ENCODE peak calls at places on chromosome 6, in four cellular contexts. N is HepG2, X is IMR-90, L is fibroblast of lung. C is an unnamed sample.

GRCh38 chr6:34246563-34247391 is 2.0 kb downstream of the SMIM29 start:
- DNase-seq in N (peak), X (peak), L (no peak), C (no peak)

GRCh38 chr6:119349341-119350201 is at the start of gene MAN1A1:
- DNase-seq in X (peak), N (peak), L (peak), C (peak)

GRCh38 chr6:4125933-4126864 is 9.2 kb downstream of the ECI2 start:
- DNase-seq in N (peak), X (peak), L (peak), C (peak)

GRCh38 chr6:2029130-2029794 is 216.1 kb downstream of the GMDS start:
- DNase-seq in N (no peak), L (no peak), X (no peak), C (no peak)

GRCh38 chr6:154276810-154277577 is 79.6 kb downstream of the IPCEF1 start:
- DNase-seq in N (peak), L (peak), X (peak), C (peak)

GRCh38 chr6:27126815-27127537 is 120.5 kb upstream of the PRSS16 start:
- DNase-seq in X (peak), N (peak), L (peak), C (peak)

GRCh38 chr6:134420638-134421181 is 102.8 kb upstream of the SGK1 start:
- DNase-seq in X (peak), N (no peak), L (peak), C (peak)

GRCh38 chr6:144559865-144560603 is 274.9 kb downstream of the UTRN start:
- DNase-seq in L (peak), N (peak), X (peak), C (peak)

GRCh38 chr6:56699066-56699654 is 56.5 kb upstream of the DST start:
- DNase-seq in X (peak), L (no peak), N (peak), C (no peak)

GRCh38 chr6:143884161-143884560 is 19.9 kb downstream of the ZC2HC1B start:
- DNase-seq in L (no peak), N (no peak), X (peak), C (no peak)

GRCh38 chr6:160347259-160348208 is 644 bp upstream of the SLC22A3 start:
- DNase-seq in X (no peak), L (no peak), N (no peak), C (no peak)

GRCh38 chr6:154352898-154353585 is 3.6 kb downstream of the IPCEF1 start:
- DNase-seq in X (no peak), N (no peak), L (no peak), C (no peak)

GRCh38 chr6:46651766-46652165 is 852 bp downstream of the CYP39A1 start:
- DNase-seq in L (no peak), X (no peak), N (no peak), C (no peak)

GRCh38 chr6:130935978-130936377 is 108.8 kb downstream of the SMLR1 start:
- DNase-seq in L (peak), N (no peak), X (no peak), C (no peak)

GRCh38 chr6:119891638-119892037 is 542.1 kb upstream of the MAN1A1 start:
- DNase-seq in N (no peak), L (no peak), X (no peak), C (no peak)

GRCh38 chr6:155228549-155229166 is 35.2 kb upstream of the CLDN20 start:
- DNase-seq in N (no peak), X (peak), L (peak), C (peak)

GRCh38 chr6:170134077-170135040 is 156.5 kb downstream of the DLL1 start:
- DNase-seq in N (no peak), L (no peak), X (no peak), C (no peak)

GRCh38 chr6:92790381-92790780 is 629.0 kb downstream of the EPHA7 start:
- DNase-seq in L (no peak), N (no peak), X (no peak), C (no peak)

GRCh38 chr6:28105286-28105685 is 19.1 kb upstream of the ZSCAN16 start:
- DNase-seq in N (no peak), L (peak), X (no peak), C (peak)

GRCh38 chr6:89471287-89471867 is 38.4 kb downstream of the ANKRD6 start:
- DNase-seq in N (no peak), L (peak), X (no peak), C (no peak)

GRCh38 chr6:159533568-159533967 is 159.5 kb downstream of the SOD2 start:
- DNase-seq in L (peak), N (no peak), X (peak), C (peak)

GRCh38 chr6:166933396-166933795 is 23.0 kb downstream of the RNASET2 start:
- DNase-seq in N (no peak), L (no peak), X (no peak), C (no peak)

GRCh38 chr6:147071786-147072185 is 132.4 kb upstream of the STXBP5 start:
- DNase-seq in L (no peak), N (no peak), X (no peak), C (no peak)

GRCh38 chr6:13427838-13428527 is 59.4 kb downstream of the GFOD1 start:
- DNase-seq in X (no peak), L (no peak), N (no peak), C (no peak)

GRCh38 chr6:122868137-122868536 is 79.1 kb downstream of the SMPDL3A start:
- DNase-seq in X (no peak), N (no peak), L (no peak), C (no peak)

GRCh38 chr6:53236241-53236640 is 87.6 kb upstream of the GCM1 start:
- DNase-seq in N (no peak), L (no peak), X (no peak), C (no peak)

GRCh38 chr6:85118233-85118632 is 331.6 kb upstream of the NT5E start:
- DNase-seq in N (no peak), X (no peak), L (no peak), C (no peak)

GRCh38 chr6:145722190-145722589 is 13.1 kb downstream of the EPM2A start:
- DNase-seq in N (no peak), L (no peak), X (no peak), C (no peak)
- H2AFZ ChIP-seq in N (no peak), L (no peak), X (no peak), C (no peak)

GRCh38 chr6:18386302-18386976 is 711 bp upstream of the RNF144B start:
- DNase-seq in N (peak), X (peak), L (peak), C (peak)
- H3K4me3 ChIP-seq in N (peak), X (no peak), L (no peak), C (peak)

DNA sequence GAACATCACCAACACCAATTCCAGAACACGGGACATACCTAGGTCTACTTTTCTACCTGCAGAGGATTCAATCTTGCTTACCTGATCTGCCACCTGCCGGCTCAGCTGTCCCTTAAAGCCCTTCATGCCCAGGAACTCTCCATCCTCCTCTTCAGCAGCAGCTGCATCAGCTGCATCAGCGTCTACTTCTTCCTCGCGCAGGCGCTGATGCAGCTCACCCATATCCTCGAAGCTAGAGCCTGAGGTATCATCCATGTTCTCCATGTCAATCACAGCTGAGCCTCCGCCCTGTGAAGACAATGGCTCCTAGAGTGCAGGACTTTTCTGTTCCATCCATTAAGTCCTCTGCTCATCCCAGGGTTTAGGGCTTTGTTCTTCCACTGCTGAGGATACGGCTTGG is 918 bp downstream of the YIPF3 start:
- DNase-seq in N (no peak), L (no peak), X (no peak), C (no peak)
- H3K27ac ChIP-seq in N (peak), L (peak), X (peak), C (peak)

DNA sequence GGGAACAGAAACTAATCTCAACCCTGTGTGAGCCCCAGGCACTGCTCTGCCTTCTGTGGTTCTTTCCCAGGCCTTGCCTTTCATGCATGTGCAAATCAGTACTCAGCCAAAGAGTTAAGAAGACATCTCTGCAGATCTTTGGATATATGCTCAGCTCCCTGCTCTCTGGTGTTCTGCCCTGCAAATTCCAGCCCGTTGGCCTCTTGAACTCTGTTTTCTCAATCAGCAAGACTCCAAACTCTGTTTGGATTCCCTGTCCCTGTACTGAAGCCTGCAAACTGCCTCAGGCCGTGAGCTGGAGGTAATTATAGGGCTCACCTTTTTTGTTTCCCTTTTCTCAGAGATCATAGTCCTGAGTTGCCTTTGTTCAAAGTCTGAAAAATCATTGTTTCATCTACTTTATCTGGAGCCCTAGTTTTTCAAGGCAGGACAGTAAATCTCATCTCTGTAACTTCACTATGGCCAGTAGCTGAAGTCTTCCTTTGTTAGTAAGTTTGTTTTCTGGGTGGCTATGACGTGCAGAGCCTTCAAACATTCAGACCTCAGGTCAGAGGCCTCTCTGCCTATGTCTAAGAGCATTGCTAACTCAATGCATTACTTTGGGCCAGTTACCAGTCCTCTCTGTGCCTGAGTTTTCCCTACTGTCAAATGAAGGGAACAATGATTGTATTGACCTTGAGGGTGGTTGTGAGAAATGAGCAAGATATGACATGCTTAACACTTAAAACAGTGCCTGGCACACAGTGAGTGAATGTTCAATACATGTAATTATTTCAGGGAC is 15.9 kb upstream of the MDFI start:
- DNase-seq in L (no peak), N (no peak), X (no peak), C (no peak)
- H2AFZ ChIP-seq in L (no peak), N (no peak), X (no peak), C (no peak)

DNA sequence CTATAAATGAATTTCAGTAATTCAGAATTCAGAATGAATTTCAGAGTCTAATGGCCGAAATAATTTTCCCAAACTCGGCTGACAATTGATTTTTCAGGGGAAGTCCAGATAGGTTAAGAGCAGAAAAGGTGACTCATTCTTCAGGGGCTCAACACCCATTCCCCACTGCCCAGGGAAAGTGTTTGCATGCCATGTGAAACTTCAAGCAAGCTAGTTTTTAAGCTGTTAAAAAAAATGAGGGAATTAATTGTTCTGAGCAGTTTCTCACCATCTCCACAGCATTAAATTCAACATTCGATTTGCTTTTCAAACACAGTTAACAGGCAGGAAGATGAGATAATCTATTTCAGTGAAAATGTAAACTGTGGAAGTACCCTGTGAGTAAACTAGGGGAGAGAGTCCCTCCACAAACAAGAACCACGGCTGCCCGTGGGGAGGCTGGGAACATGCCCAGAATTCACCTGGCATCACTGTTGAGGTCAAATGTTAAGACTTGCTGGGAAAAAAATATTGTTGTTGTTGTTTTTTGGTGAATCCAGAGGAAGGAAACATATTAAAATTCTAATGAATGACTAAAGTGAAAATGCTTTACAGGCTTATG is 650.8 kb upstream of the AGPAT4 start:
- DNase-seq in X (no peak), N (no peak), L (peak), C (peak)
- H3K4me3 ChIP-seq in X (no peak), N (no peak), L (no peak), C (no peak)

C was measured in astrocyte.